ENCODE peak calls at places on chromosome 1, in four cellular contexts. U is right lobe of liver, T is tibial nerve, N is BJ. Y is an unnamed sample.
A peak's percentile ranks its signal among the peaks of the same experiment; 100 is the strongest.

GRCh38 chr1:208204779-208205178 is 39.4 kb downstream of the PLXNA2 start:
- DNase-seq in N (no peak), T (no peak), U (no peak), Y (no peak)

GRCh38 chr1:29428216-29428615 is 191.9 kb downstream of the PTPRU start:
- DNase-seq in N (no peak), U (no peak), T (no peak), Y (no peak)

GRCh38 chr1:116855220-116855619 is 54.5 kb upstream of the PTGFRN start:
- DNase-seq in N (no peak), T (peak; percentile 16), U (no peak), Y (no peak)

GRCh38 chr1:213724640-213725536 is 262.9 kb upstream of the PROX1 start:
- DNase-seq in N (peak; percentile 4), T (peak; percentile 27), U (peak; percentile 57), Y (no peak)

GRCh38 chr1:3507636-3508275 is 53.3 kb downstream of the ARHGEF16 start:
- DNase-seq in N (no peak), T (no peak), U (no peak), Y (no peak)

GRCh38 chr1:39441797-39442196 is 49.6 kb upstream of the BMP8A start:
- DNase-seq in N (no peak), T (no peak), U (no peak), Y (no peak)

GRCh38 chr1:6627841-6628545 is 3.3 kb downstream of the THAP3 start:
- DNase-seq in U (no peak), N (no peak), T (no peak), Y (no peak)

GRCh38 chr1:9770276-9770675 is 53.5 kb downstream of the CLSTN1 start:
- DNase-seq in T (no peak), N (no peak), U (no peak), Y (no peak)

GRCh38 chr1:21673277-21673780 is 4.2 kb upstream of the RAP1GAP start:
- DNase-seq in N (peak; percentile 42), U (peak; percentile 87), T (peak; percentile 36), Y (peak; percentile 72)

GRCh38 chr1:64471218-64471719 is 1.3 kb downstream of the CACHD1 start:
- DNase-seq in N (no peak), U (no peak), T (no peak), Y (no peak)

GRCh38 chr1:64471724-64472276 is 1.9 kb downstream of the CACHD1 start:
- DNase-seq in T (no peak), N (no peak), U (no peak), Y (no peak)

GRCh38 chr1:64473367-64473766 is 3.4 kb downstream of the CACHD1 start:
- DNase-seq in U (no peak), T (no peak), N (no peak), Y (no peak)

GRCh38 chr1:64474133-64474532 is 4.2 kb downstream of the CACHD1 start:
- DNase-seq in N (no peak), U (no peak), T (no peak), Y (no peak)

GRCh38 chr1:64472805-64473204 is 2.9 kb downstream of the CACHD1 start:
- DNase-seq in U (no peak), N (no peak), T (no peak), Y (no peak)
- H3K4me3 ChIP-seq in U (no peak overlapping the region), N (no peak overlapping the region), T (no peak overlapping the region), Y (peak overlapping the region; percentile 71)

GRCh38 chr1:107515702-107516101 is 374.9 kb downstream of the NTNG1 start:
- DNase-seq in N (no peak), U (no peak), T (no peak), Y (no peak)
- TF ChIP-seq CTCF in N (no peak), U (no peak), T (no peak), Y (no peak)

GRCh38 chr1:30756206-30756544 is 1.4 kb downstream of the LAPTM5 start:
- DNase-seq in T (no peak), U (no peak), N (no peak), Y (no peak)
- H3K4me3 ChIP-seq in T (peak overlapping the region; percentile 8), U (peak overlapping the region; percentile 18), N (no peak overlapping the region), Y (peak overlapping the region; percentile 48)

DNA sequence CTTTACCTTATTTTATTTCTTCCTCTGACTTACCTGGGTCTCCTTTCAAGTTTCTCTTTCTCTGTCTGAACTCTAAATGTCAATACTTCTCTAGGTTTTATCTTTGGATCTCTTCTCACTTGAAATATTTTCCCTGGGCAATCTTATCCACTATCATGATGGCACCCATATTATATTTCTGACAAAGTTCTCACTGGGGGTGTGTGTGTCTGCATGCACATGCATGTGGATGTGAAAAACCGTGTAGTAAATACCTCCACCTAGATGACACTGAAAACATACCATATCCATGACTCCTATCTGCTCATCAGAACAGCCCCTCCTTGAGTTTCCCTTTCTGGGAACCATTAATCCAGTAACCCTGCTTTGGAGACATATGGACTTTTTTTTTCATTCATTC is 30.9 kb downstream of the DNASE2B start:
- DNase-seq in T (no peak), U (no peak), N (no peak), Y (no peak)
- TF ChIP-seq CTCF in T (no peak), U (no peak), N (no peak), Y (no peak)